ENCODE peak calls at places on chromosomes 2 and 18, in four cellular contexts. X is A549, R is HepG2, Y is K562. P is an unnamed sample.

GRCh38 chr2:105764059-105764458 is 19.3 kb downstream of the NCK2 start:
- DNase-seq in X (no peak), R (no peak), Y (no peak), P (no peak)

GRCh38 chr2:12397861-12398260 is 318.9 kb upstream of the TRIB2 start:
- DNase-seq in R (no peak), Y (no peak), X (no peak), P (no peak)

GRCh38 chr2:133054297-133054696 is 384.3 kb upstream of the LYPD1 start:
- DNase-seq in R (no peak), Y (no peak), X (no peak), P (no peak)

GRCh38 chr18:67456691-67457090 is 59.8 kb downstream of the DSEL start:
- DNase-seq in R (no peak), Y (no peak), X (no peak), P (no peak)

GRCh38 chr2:39379643-39380524 is 57.2 kb downstream of the MAP4K3 start:
- DNase-seq in R (peak; percentile 59), X (peak; percentile 71), Y (peak; percentile 36), P (peak; percentile 31)

GRCh38 chr2:230666885-230667712 is 45.5 kb upstream of the CAB39 start:
- DNase-seq in X (no peak), Y (no peak), R (no peak), P (no peak)

GRCh38 chr2:36516136-36516870 is 81.7 kb downstream of the FEZ2 start:
- DNase-seq in X (no peak), Y (no peak), R (no peak), P (no peak)

GRCh38 chr2:64644240-64645013 is 9.3 kb downstream of the SERTAD2 start:
- DNase-seq in R (peak; percentile 62), X (peak; percentile 95), Y (peak; percentile 78), P (no peak)

GRCh38 chr2:3313845-3314375 is 63.7 kb downstream of the EIPR1 start:
- DNase-seq in X (no peak), Y (no peak), R (no peak), P (no peak)

GRCh38 chr2:233857511-233858118 is 3.3 kb upstream of the HJURP start:
- DNase-seq in Y (peak; percentile 52), R (no peak), X (peak; percentile 96), P (no peak)

GRCh38 chr18:74722237-74722636 is 124.6 kb downstream of the ZNF407 start:
- DNase-seq in R (no peak), Y (no peak), X (no peak), P (no peak)

GRCh38 chr18:677951-678363 is 20.5 kb downstream of the TYMS start:
- DNase-seq in X (no peak), R (no peak), Y (no peak), P (no peak)

GRCh38 chr2:236562434-236562833 is 7.2 kb upstream of the ACKR3 start:
- DNase-seq in X (peak; percentile 50), R (peak; percentile 55), Y (peak; percentile 29), P (no peak)

GRCh38 chr18:10162340-10162739 is 248.5 kb downstream of the VAPA start:
- DNase-seq in Y (no peak), R (no peak), X (no peak), P (no peak)

GRCh38 chr2:113980946-113981345 is 91.1 kb downstream of the ACTR3 start:
- DNase-seq in X (no peak), Y (no peak), R (no peak), P (no peak)

GRCh38 chr2:197972017-197972416 is 167.6 kb downstream of the PLCL1 start:
- DNase-seq in X (no peak), Y (no peak), R (no peak), P (no peak)

GRCh38 chr2:66571873-66572272 is 136.9 kb downstream of the MEIS1 start:
- DNase-seq in Y (no peak), X (no peak), R (no peak), P (no peak)

GRCh38 chr2:217657252-217657651 is 345.5 kb downstream of the TNS1 start:
- DNase-seq in X (no peak), R (no peak), Y (no peak), P (no peak)

GRCh38 chr18:56748698-56749268 is 97.6 kb downstream of the WDR7 start:
- DNase-seq in X (peak; percentile 23), Y (peak; percentile 10), R (peak; percentile 18), P (no peak)

GRCh38 chr2:150410809-150411208 is 76.7 kb downstream of the RND3 start:
- DNase-seq in Y (no peak), R (peak; percentile 35), X (peak; percentile 35), P (no peak)

GRCh38 chr2:17800219-17800618 is 16.0 kb upstream of the MSGN1 start:
- DNase-seq in X (no peak), Y (no peak), R (peak; percentile 76), P (no peak)

GRCh38 chr2:226399006-226399405 is 400.6 kb downstream of the IRS1 start:
- DNase-seq in X (no peak), Y (no peak), R (no peak), P (no peak)

GRCh38 chr2:29459445-29460179 is 344.4 kb downstream of the CLIP4 start:
- DNase-seq in R (no peak), X (no peak), Y (no peak), P (no peak)

GRCh38 chr18:906416-907170 is 1.9 kb downstream of the ADCYAP1 start:
- DNase-seq in Y (no peak), X (no peak), R (no peak), P (no peak)

GRCh38 chr18:21742323-21742687 is 1.7 kb downstream of the MIB1 start:
- DNase-seq in R (no peak), X (no peak), Y (no peak), P (no peak)

GRCh38 chr18:21740724-21741510 is at the start of gene MIB1:
- DNase-seq in X (no peak), Y (peak; percentile 71), R (no peak), P (peak; percentile 83)

GRCh38 chr18:21741511-21742322 is 1.1 kb downstream of the MIB1 start:
- DNase-seq in X (peak; percentile 4), R (no peak), Y (no peak), P (no peak)

GRCh38 chr18:21745234-21745633 is 4.6 kb downstream of the MIB1 start:
- DNase-seq in X (no peak), R (no peak), Y (no peak), P (no peak)

GRCh38 chr18:21743166-21743831 is 2.7 kb downstream of the MIB1 start:
- DNase-seq in Y (no peak), X (no peak), R (no peak), P (no peak)
- TF ChIP-seq POLR2AphosphoS2 in Y (no peak), X (no peak), R (no peak), P (no peak)

DNA sequence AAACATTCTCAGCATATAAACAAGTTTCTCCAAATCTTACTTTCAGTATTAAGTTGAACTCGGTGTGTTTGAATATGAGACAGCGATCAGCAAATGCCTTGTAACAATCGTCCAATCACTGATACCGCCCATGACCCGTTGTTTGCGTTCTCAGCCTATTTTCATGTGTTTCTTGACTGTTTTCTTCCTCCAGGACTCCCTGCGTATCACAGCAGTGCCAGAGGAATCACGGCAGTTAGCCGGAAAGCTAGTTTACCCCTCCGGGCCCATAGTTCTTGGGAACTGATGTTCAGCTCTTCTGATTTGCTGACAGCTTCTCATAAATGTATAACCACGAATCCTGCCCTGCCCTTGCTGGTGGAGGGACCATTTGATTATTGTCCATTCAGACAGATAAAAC is 42.2 kb upstream of the TPO start:
- DNase-seq in Y (no peak), R (no peak), X (no peak), P (no peak)
- TF ChIP-seq POLR2AphosphoS2 in Y (no peak), R (no peak), X (no peak), P (no peak)

DNA sequence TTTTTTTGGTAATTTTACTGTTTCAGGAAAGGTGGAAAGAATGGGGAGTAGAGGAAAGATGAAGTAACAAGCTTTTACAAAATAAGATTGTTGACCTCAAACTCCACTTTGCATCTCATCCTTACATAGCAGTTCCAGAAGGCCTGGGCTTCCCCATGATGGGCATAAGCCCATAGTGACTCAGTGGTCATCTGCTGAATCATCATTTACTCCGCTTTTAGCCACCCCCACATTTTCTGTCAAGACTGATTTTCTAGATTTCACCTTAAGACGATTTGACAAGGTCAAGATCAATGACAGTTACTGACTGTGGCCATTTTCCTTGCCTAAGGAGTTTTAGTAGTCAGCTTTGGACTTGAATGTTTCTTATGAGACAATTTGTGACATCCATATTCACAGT is 49.4 kb downstream of the PLEKHM3 start:
- DNase-seq in X (no peak), Y (peak; percentile 10), R (no peak), P (no peak)
- TF ChIP-seq POLR2AphosphoS2 in X (no peak), Y (no peak), R (no peak), P (no peak)

GRCh38 chr2:174121612-174122011 is 126.7 kb downstream of the OLA1 start:
- DNase-seq in R (no peak), Y (no peak), X (no peak), P (no peak)

GRCh38 chr2:174120346-174120745 is 128.0 kb downstream of the OLA1 start:
- DNase-seq in X (peak; percentile 11), R (peak; percentile 6), Y (no peak), P (no peak)

GRCh38 chr2:174121178-174121577 is 127.2 kb downstream of the OLA1 start:
- DNase-seq in R (no peak), Y (no peak), X (no peak), P (no peak)

GRCh38 chr2:174122185-174122584 is 126.1 kb downstream of the OLA1 start:
- DNase-seq in Y (no peak), X (no peak), R (no peak), P (no peak)

GRCh38 chr2:174117951-174118930 is 130.1 kb downstream of the OLA1 start:
- DNase-seq in X (peak; percentile 9), R (no peak), Y (no peak), P (no peak)
- TF ChIP-seq POLR2AphosphoS2 in X (no peak), R (no peak), Y (no peak), P (no peak)

GRCh38 chr2:136764397-136765255 is 719 bp upstream of the THSD7B start:
- DNase-seq in X (no peak), R (no peak), Y (no peak), P (no peak)
- TF ChIP-seq POLR2AphosphoS2 in X (no peak), R (no peak), Y (no peak), P (no peak)

GRCh38 chr18:64119916-64120315 is 29.0 kb downstream of the LINC00305 start:
- DNase-seq in X (peak; percentile 4), Y (no peak), R (peak; percentile 3), P (no peak)
- TF ChIP-seq POLR2AphosphoS2 in X (no peak), Y (no peak), R (no peak), P (no peak)

GRCh38 chr18:32049393-32050161 is 31.0 kb downstream of the RNF125 start:
- DNase-seq in Y (no peak), R (no peak), X (peak; percentile 9), P (no peak)
- TF ChIP-seq POLR2AphosphoS2 in Y (no peak), R (no peak), X (no peak), P (no peak)